ENCODE peak calls at places on chromosomes 4 and X, in nine cellular contexts. A, U, B, J, K, Y, H, M and F are unnamed samples. For H3K4me1, the result is how much of the 10 kb centered on the place peaks cover.

GRCh38 chr4:3323071-3323481 is 30.3 kb downstream of the RGS12 start:
- DNase-seq in B (no peak), Y (no peak), J (peak), H (no peak), A (no peak), K (no peak), U (no peak), M (no peak), F (no peak)

GRCh38 chr4:59920414-59920813 is 1279.7 kb upstream of the ADGRL3 start:
- DNase-seq in K (peak), B (no peak), M (no peak), U (no peak), J (no peak), A (no peak), Y (no peak), H (no peak), F (no peak)

GRCh38 chr4:71066737-71067716 is 73.6 kb downstream of the DCK start:
- DNase-seq in A (no peak), U (no peak), J (no peak), M (no peak), H (no peak), B (no peak), K (no peak), Y (no peak), F (no peak)

GRCh38 chr4:72300126-72300525 is 268.3 kb downstream of the NPFFR2 start:
- DNase-seq in B (no peak), K (no peak), J (no peak), Y (no peak), U (no peak), A (no peak), H (no peak), M (no peak), F (no peak)

GRCh38 chr4:184536070-184536880 is 61.9 kb upstream of the IRF2 start:
- DNase-seq in Y (no peak), H (peak), M (no peak), K (no peak), B (no peak), J (no peak), U (peak), A (no peak), F (no peak)

GRCh38 chr4:7273741-7274297 is 81.5 kb downstream of the SORCS2 start:
- DNase-seq in K (no peak), U (no peak), B (no peak), J (no peak), M (no peak), A (no peak), H (no peak), Y (no peak), F (no peak)

GRCh38 chr4:5387457-5387856 is 320.9 kb downstream of the EVC2 start:
- DNase-seq in H (no peak), B (no peak), A (no peak), Y (no peak), K (no peak), M (no peak), J (no peak), U (no peak), F (no peak)

GRCh38 chr4:33709247-33709646 is 2535.1 kb downstream of the ARAP2 start:
- DNase-seq in Y (no peak), M (peak), H (no peak), A (no peak), K (no peak), B (no peak), U (peak), J (no peak), F (no peak)

GRCh38 chr4:145545538-145546224 is 64.0 kb downstream of the SMAD1 start:
- DNase-seq in J (no peak), U (peak), K (no peak), A (no peak), M (peak), B (peak), Y (no peak), H (peak), F (no peak)

GRCh38 chr4:88600129-88600849 is 8.0 kb downstream of the HERC3 start:
- DNase-seq in M (peak), U (peak), B (no peak), A (no peak), Y (no peak), J (no peak), H (no peak), K (no peak), F (no peak)

GRCh38 chr4:142218726-142219125 is 582.3 kb downstream of the IL15 start:
- DNase-seq in Y (no peak), J (no peak), U (no peak), B (no peak), M (no peak), K (no peak), A (no peak), H (no peak), F (no peak)

GRCh38 chr4:20682853-20683252 is 17.4 kb upstream of the PACRGL start:
- DNase-seq in B (no peak), H (no peak), K (no peak), U (no peak), A (no peak), J (no peak), M (no peak), Y (no peak), F (peak)

GRCh38 chrX:1009771-1010170 is 202.7 kb downstream of the CRLF2 start:
- DNase-seq in Y (no peak), A (no peak), K (no peak), M (no peak), B (no peak), H (no peak), U (no peak), J (no peak), F (no peak)

GRCh38 chrX:71815906-71816156 is 52.7 kb downstream of the CXorf49B start:
- DNase-seq in A (no peak), Y (no peak), H (no peak), U (no peak), K (no peak), M (no peak), B (no peak), J (no peak), F (no peak)

GRCh38 chr4:180923476-180923875 is 1319.7 kb upstream of the TENM3 start:
- DNase-seq in H (no peak), J (no peak), B (no peak), A (no peak), K (no peak), Y (no peak), U (peak), M (no peak), F (no peak)

GRCh38 chr4:108118505-108118904 is 50.2 kb downstream of the LEF1 start:
- DNase-seq in U (no peak), B (no peak), K (no peak), Y (no peak), J (no peak), A (no peak), M (no peak), H (no peak), F (no peak)

GRCh38 chrX:149682031-149682430 is 29.8 kb upstream of the MAGEA11 start:
- DNase-seq in Y (no peak), H (no peak), A (no peak), B (no peak), K (peak), U (no peak), J (no peak), M (no peak), F (no peak)

GRCh38 chrX:54427837-54428424 is 12.3 kb upstream of the TSR2 start:
- DNase-seq in K (no peak), B (no peak), U (no peak), A (no peak), M (no peak), J (no peak), H (no peak), Y (no peak), F (no peak)
- H3K4me1 ChIP-seq in K (under half), B (under half), U (under half), A (under half), M (under half), J (under half), H (under half), Y (under half), F (under half)

DNA sequence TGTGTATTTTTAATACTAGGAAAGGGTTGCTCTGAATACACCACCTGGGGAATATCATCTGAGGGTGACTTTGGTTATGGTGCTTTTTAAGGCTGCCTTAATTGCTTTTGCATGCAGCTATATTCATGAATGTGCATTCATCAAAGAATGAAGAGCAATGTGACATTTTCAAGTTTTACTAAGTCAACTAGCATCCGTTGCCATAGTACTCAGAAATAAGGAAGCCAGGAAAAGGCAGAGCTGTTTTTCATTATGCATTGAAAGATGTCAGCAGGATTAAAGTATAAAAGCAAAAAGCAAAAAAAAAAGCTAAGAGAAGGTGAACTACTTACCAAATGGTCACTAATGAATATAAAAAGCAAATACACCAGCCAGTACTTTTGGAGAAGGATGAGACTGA is 67.5 kb upstream of the PCDH18 start:
- DNase-seq in Y (no peak), K (no peak), U (no peak), M (no peak), H (no peak), B (no peak), A (no peak), J (no peak), F (no peak)
- H3K4me1 ChIP-seq in Y (under half), K (under half), U (under half), M (under half), H (under half), B (under half), A (under half), J (under half), F (under half)

GRCh38 chr4:22688236-22688635 is 4.5 kb upstream of the GBA3 start:
- DNase-seq in J (no peak), M (peak), Y (no peak), A (no peak), K (no peak), U (peak), H (no peak), B (no peak), F (no peak)

GRCh38 chr4:22695917-22696316 is 3.2 kb downstream of the GBA3 start:
- DNase-seq in M (no peak), H (peak), Y (no peak), A (no peak), B (no peak), U (no peak), J (no peak), K (no peak), F (no peak)

GRCh38 chr4:22689428-22689827 is 3.3 kb upstream of the GBA3 start:
- DNase-seq in J (no peak), K (no peak), H (no peak), B (no peak), M (no peak), Y (peak), A (no peak), U (no peak), F (no peak)

GRCh38 chr4:22695011-22695410 is 2.3 kb downstream of the GBA3 start:
- DNase-seq in K (no peak), U (peak), H (no peak), A (no peak), B (no peak), M (no peak), Y (no peak), J (no peak), F (no peak)

DNA sequence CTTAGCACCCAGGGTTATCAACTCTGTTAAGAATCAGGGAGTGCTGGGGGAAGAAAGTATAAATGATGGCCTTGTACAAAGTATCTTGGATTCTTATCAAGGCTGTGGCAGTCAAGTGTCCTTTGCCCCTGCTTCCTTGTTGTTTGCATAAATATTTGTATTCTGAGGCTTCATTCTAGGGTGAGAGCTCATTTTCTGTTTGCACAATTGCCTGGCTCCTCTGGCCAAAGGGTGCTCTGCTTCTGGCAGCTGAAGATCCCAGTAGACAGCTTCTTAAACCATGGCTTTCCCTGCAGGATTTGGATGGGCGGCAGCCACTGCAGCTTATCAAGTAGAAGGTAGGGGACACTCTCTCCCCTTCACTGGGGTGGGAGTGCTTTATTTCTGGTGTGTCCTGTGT is at the start of gene GBA3:
- DNase-seq in H (peak), J (no peak), M (no peak), B (no peak), U (no peak), A (no peak), Y (no peak), K (no peak), F (no peak)
- H3K4me1 ChIP-seq in H (under half), J (under half), M (under half), B (under half), U (under half), A (under half), Y (under half), K (under half), F (under half)

GRCh38 chr4:40328383-40328782 is 6.8 kb upstream of the CHRNA9 start:
- DNase-seq in U (no peak), A (no peak), B (no peak), H (no peak), Y (no peak), K (no peak), J (no peak), M (no peak), F (no peak)
- H3K4me1 ChIP-seq in U (under half), A (under half), B (under half), H (under half), Y (under half), K (under half), J (under half), M (under half), F (under half)

GRCh38 chr4:41146196-41146595 is 68.1 kb downstream of the APBB2 start:
- DNase-seq in H (no peak), U (peak), K (no peak), J (no peak), M (no peak), B (no peak), A (no peak), Y (no peak), F (no peak)
- H3K4me1 ChIP-seq in H (under half), U (half or more), K (under half), J (under half), M (under half), B (under half), A (under half), Y (under half), F (under half)